ENCODE peak calls at places on chromosomes 12 and 14, in seven cellular contexts. One of them, this sample, is unnamed.

GRCh38 chr14:102568115-102568614 is 24.3 kb upstream of the RCOR1 start:
- DNase-seq in transverse colon: peak; percentile 67
- DNase-seq in sigmoid colon: no peak
- DNase-seq in IMR-90: no peak
- DNase-seq in Peyer's patch: peak; percentile 81
- DNase-seq in ovary: no peak
- DNase-seq in tibial nerve: no peak
- DNase-seq in this sample: no peak

GRCh38 chr14:101335061-101335661 is 226.1 kb upstream of the DIO3 start:
- DNase-seq in transverse colon: no peak
- DNase-seq in ovary: peak; percentile 79
- DNase-seq in Peyer's patch: peak; percentile 53
- DNase-seq in tibial nerve: no peak
- DNase-seq in IMR-90: no peak
- DNase-seq in sigmoid colon: peak; percentile 77
- DNase-seq in this sample: no peak

GRCh38 chr12:23482571-23482970 is 466.9 kb downstream of the SOX5 start:
- DNase-seq in tibial nerve: no peak
- DNase-seq in transverse colon: no peak
- DNase-seq in IMR-90: no peak
- DNase-seq in sigmoid colon: no peak
- DNase-seq in ovary: no peak
- DNase-seq in Peyer's patch: no peak
- DNase-seq in this sample: no peak

GRCh38 chr12:79444089-79444488 is 246.7 kb downstream of the PAWR start:
- DNase-seq in tibial nerve: no peak
- DNase-seq in Peyer's patch: no peak
- DNase-seq in sigmoid colon: no peak
- DNase-seq in ovary: no peak
- DNase-seq in IMR-90: peak; percentile 68
- DNase-seq in transverse colon: no peak
- DNase-seq in this sample: peak; percentile 28

GRCh38 chr14:102901633-102902032 is 20.8 kb upstream of the AMN start:
- DNase-seq in IMR-90: no peak
- DNase-seq in transverse colon: peak; percentile 65
- DNase-seq in Peyer's patch: peak; percentile 86
- DNase-seq in sigmoid colon: no peak
- DNase-seq in ovary: no peak
- DNase-seq in tibial nerve: no peak
- DNase-seq in this sample: no peak

GRCh38 chr14:24058951-24059475 is 7.2 kb downstream of the CARMIL3 start:
- DNase-seq in IMR-90: no peak
- DNase-seq in tibial nerve: no peak
- DNase-seq in Peyer's patch: no peak
- DNase-seq in transverse colon: no peak
- DNase-seq in sigmoid colon: peak; percentile 54
- DNase-seq in ovary: no peak
- DNase-seq in this sample: no peak

GRCh38 chr14:95432152-95433093 is 84.0 kb downstream of the SYNE3 start:
- DNase-seq in IMR-90: peak; percentile 6
- DNase-seq in sigmoid colon: peak; percentile 80
- DNase-seq in transverse colon: peak; percentile 38
- DNase-seq in tibial nerve: peak; percentile 43
- DNase-seq in ovary: peak; percentile 56
- DNase-seq in Peyer's patch: peak; percentile 53
- DNase-seq in this sample: peak; percentile 77

GRCh38 chr14:68043752-68044151 is 224.2 kb downstream of the RAD51B start:
- DNase-seq in sigmoid colon: no peak
- DNase-seq in IMR-90: no peak
- DNase-seq in transverse colon: no peak
- DNase-seq in ovary: no peak
- DNase-seq in Peyer's patch: no peak
- DNase-seq in tibial nerve: no peak
- DNase-seq in this sample: no peak

GRCh38 chr12:109421355-109422087 is 55.6 kb downstream of the KCTD10 start:
- DNase-seq in Peyer's patch: no peak
- DNase-seq in ovary: no peak
- DNase-seq in sigmoid colon: no peak
- DNase-seq in IMR-90: peak; percentile 20
- DNase-seq in transverse colon: no peak
- DNase-seq in tibial nerve: no peak
- DNase-seq in this sample: no peak

GRCh38 chr12:24600996-24601395 is 347.9 kb downstream of the BCAT1 start:
- DNase-seq in transverse colon: no peak
- DNase-seq in tibial nerve: no peak
- DNase-seq in sigmoid colon: no peak
- DNase-seq in ovary: no peak
- DNase-seq in IMR-90: peak; percentile 92
- DNase-seq in Peyer's patch: no peak
- DNase-seq in this sample: no peak

GRCh38 chr12:105670664-105671063 is 340.2 kb downstream of the C12orf75 start:
- DNase-seq in Peyer's patch: no peak
- DNase-seq in IMR-90: no peak
- DNase-seq in transverse colon: no peak
- DNase-seq in sigmoid colon: no peak
- DNase-seq in ovary: no peak
- DNase-seq in tibial nerve: no peak
- DNase-seq in this sample: no peak

GRCh38 chr12:64389154-64389553 is 1.4 kb downstream of the C12orf56 start:
- DNase-seq in Peyer's patch: no peak
- DNase-seq in IMR-90: no peak
- DNase-seq in transverse colon: no peak
- DNase-seq in sigmoid colon: no peak
- DNase-seq in ovary: no peak
- DNase-seq in tibial nerve: no peak
- DNase-seq in this sample: no peak

GRCh38 chr12:4269279-4269991 is 4.1 kb upstream of the CCND2 start:
- DNase-seq in IMR-90: peak; percentile 29
- DNase-seq in ovary: peak; percentile 77
- DNase-seq in tibial nerve: peak; percentile 84
- DNase-seq in transverse colon: peak; percentile 89
- DNase-seq in sigmoid colon: peak; percentile 95
- DNase-seq in Peyer's patch: peak; percentile 96
- DNase-seq in this sample: peak; percentile 84

GRCh38 chr14:38143170-38143569 is 64.5 kb upstream of the SSTR1 start:
- DNase-seq in Peyer's patch: no peak
- DNase-seq in sigmoid colon: no peak
- DNase-seq in IMR-90: peak; percentile 35
- DNase-seq in ovary: no peak
- DNase-seq in transverse colon: no peak
- DNase-seq in tibial nerve: no peak
- DNase-seq in this sample: no peak

GRCh38 chr12:6494968-6495367 is 1.1 kb downstream of the NCAPD2 start:
- DNase-seq in tibial nerve: no peak
- DNase-seq in transverse colon: no peak
- DNase-seq in IMR-90: no peak
- DNase-seq in sigmoid colon: no peak
- DNase-seq in Peyer's patch: no peak
- DNase-seq in ovary: no peak
- DNase-seq in this sample: no peak

GRCh38 chr12:43094886-43095285 is 457.1 kb downstream of the ADAMTS20 start:
- DNase-seq in transverse colon: no peak
- DNase-seq in Peyer's patch: no peak
- DNase-seq in tibial nerve: no peak
- DNase-seq in IMR-90: peak; percentile 37
- DNase-seq in sigmoid colon: no peak
- DNase-seq in ovary: no peak
- DNase-seq in this sample: no peak

GRCh38 chr14:61524211-61524806 is 171.0 kb upstream of the HIF1A start:
- DNase-seq in sigmoid colon: no peak
- DNase-seq in transverse colon: no peak
- DNase-seq in ovary: no peak
- DNase-seq in Peyer's patch: peak; percentile 71
- DNase-seq in IMR-90: peak; percentile 74
- DNase-seq in tibial nerve: no peak
- DNase-seq in this sample: no peak

GRCh38 chr14:91219505-91220389 is 24.8 kb downstream of the GPR68 start:
- DNase-seq in ovary: no peak
- DNase-seq in sigmoid colon: no peak
- DNase-seq in IMR-90: no peak
- DNase-seq in tibial nerve: no peak
- DNase-seq in Peyer's patch: no peak
- DNase-seq in transverse colon: no peak
- DNase-seq in this sample: peak; percentile 67

GRCh38 chr12:85836716-85837100 is 499 bp upstream of the RASSF9 start:
- DNase-seq in transverse colon: no peak
- DNase-seq in sigmoid colon: no peak
- DNase-seq in IMR-90: no peak
- DNase-seq in ovary: no peak
- DNase-seq in Peyer's patch: no peak
- DNase-seq in tibial nerve: no peak
- DNase-seq in this sample: no peak

GRCh38 chr12:30926243-30927209 is at the start of gene TSPAN11:
- DNase-seq in Peyer's patch: no peak
- DNase-seq in ovary: no peak
- DNase-seq in tibial nerve: peak; percentile 21
- DNase-seq in sigmoid colon: no peak
- DNase-seq in transverse colon: no peak
- DNase-seq in IMR-90: peak; percentile 26
- DNase-seq in this sample: peak; percentile 23

GRCh38 chr12:29830391-29830790 is 46.6 kb upstream of the TMTC1 start:
- DNase-seq in IMR-90: no peak
- DNase-seq in tibial nerve: no peak
- DNase-seq in transverse colon: no peak
- DNase-seq in Peyer's patch: no peak
- DNase-seq in sigmoid colon: no peak
- DNase-seq in ovary: no peak
- DNase-seq in this sample: no peak
- H3K27ac ChIP-seq in IMR-90: no peak overlapping the region
- H3K27ac ChIP-seq in tibial nerve: no peak overlapping the region
- H3K27ac ChIP-seq in transverse colon: no peak overlapping the region
- H3K27ac ChIP-seq in Peyer's patch: no peak overlapping the region
- H3K27ac ChIP-seq in sigmoid colon: no peak overlapping the region
- H3K27ac ChIP-seq in ovary: no peak overlapping the region
- H3K27ac ChIP-seq in this sample: no peak overlapping the region

GRCh38 chr14:22982477-22983245 is at the start of gene AJUBA:
- DNase-seq in ovary: peak; percentile 95
- DNase-seq in tibial nerve: peak; percentile 85
- DNase-seq in IMR-90: peak; percentile 92
- DNase-seq in sigmoid colon: peak; percentile 93
- DNase-seq in Peyer's patch: peak; percentile 88
- DNase-seq in transverse colon: peak; percentile 86
- DNase-seq in this sample: peak; percentile 86
- TF ChIP-seq POLR2A in ovary: peak; percentile 47
- TF ChIP-seq POLR2A in tibial nerve: peak; percentile 45
- TF ChIP-seq POLR2A in IMR-90: peak; percentile 70
- TF ChIP-seq POLR2A in sigmoid colon: peak; percentile 33
- TF ChIP-seq POLR2A in Peyer's patch: no peak
- TF ChIP-seq POLR2A in transverse colon: peak; percentile 26
- TF ChIP-seq POLR2A in this sample: no peak

DNA sequence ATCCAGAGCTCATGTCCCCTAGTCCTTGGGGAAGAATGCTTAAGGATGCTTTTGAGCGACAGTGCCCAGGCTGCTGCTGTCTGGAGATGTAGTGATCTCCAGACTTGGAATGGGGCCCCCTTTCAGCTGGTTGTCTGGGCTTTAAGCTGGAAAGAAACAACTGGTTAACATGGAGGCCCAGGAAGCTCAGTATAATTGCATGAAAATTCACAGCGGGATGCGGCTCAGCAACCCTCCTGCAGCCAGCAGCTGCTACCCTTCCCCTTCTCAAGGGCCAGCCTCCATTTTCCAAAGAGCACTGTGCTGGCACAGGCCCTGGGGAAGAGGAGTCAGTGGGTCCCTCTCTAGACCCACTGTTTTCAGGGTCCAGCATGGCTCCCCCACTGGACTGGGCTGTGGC is 26.3 kb downstream of the RAB35 start:
- DNase-seq in Peyer's patch: no peak
- DNase-seq in IMR-90: no peak
- DNase-seq in ovary: no peak
- DNase-seq in tibial nerve: no peak
- DNase-seq in transverse colon: no peak
- DNase-seq in sigmoid colon: no peak
- DNase-seq in this sample: no peak
- H3K27ac ChIP-seq in Peyer's patch: no peak overlapping the region
- H3K27ac ChIP-seq in IMR-90: no peak overlapping the region
- H3K27ac ChIP-seq in ovary: no peak overlapping the region
- H3K27ac ChIP-seq in tibial nerve: no peak overlapping the region
- H3K27ac ChIP-seq in transverse colon: no peak overlapping the region
- H3K27ac ChIP-seq in sigmoid colon: no peak overlapping the region
- H3K27ac ChIP-seq in this sample: no peak overlapping the region

DNA sequence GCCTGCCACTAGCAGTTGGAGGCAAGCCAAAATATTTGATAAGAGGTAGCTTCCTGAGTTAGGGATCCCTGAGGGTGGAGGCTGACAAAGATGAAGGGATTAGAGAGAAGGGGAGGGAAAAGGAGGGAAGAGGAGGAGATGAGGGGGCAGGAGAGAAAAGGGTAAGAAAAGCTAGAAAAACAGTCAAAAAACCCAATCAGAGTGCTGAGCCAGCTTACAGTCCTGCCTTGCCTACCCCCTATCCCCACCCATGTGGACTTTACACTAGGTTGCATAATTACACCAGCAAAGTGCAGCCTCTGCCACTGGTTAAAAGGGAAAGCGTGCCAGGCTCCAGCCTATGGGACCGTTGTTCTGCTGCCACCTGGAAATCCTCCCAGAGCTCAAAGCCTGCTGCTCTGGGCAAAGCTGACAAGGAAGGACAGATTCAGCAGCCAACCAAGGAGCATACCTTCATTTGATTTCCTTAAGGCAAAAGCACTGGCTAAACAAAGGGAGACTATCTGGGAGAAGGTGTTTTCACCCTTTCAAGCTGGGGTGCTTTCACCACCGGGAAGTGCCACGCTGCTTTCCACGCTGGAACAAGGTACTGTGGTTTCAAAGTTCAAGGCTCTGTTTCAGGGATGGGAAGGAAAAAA is 3.9 kb upstream of the NUMB start:
- DNase-seq in IMR-90: peak; percentile 43
- DNase-seq in ovary: peak; percentile 28
- DNase-seq in tibial nerve: no peak
- DNase-seq in Peyer's patch: peak; percentile 86
- DNase-seq in sigmoid colon: peak; percentile 86
- DNase-seq in transverse colon: peak; percentile 88
- DNase-seq in this sample: peak; percentile 63
- TF ChIP-seq POLR2A in IMR-90: no peak
- TF ChIP-seq POLR2A in ovary: no peak
- TF ChIP-seq POLR2A in tibial nerve: no peak
- TF ChIP-seq POLR2A in Peyer's patch: peak; percentile 75
- TF ChIP-seq POLR2A in sigmoid colon: no peak
- TF ChIP-seq POLR2A in transverse colon: peak; percentile 82
- TF ChIP-seq POLR2A in this sample: no peak

DNA sequence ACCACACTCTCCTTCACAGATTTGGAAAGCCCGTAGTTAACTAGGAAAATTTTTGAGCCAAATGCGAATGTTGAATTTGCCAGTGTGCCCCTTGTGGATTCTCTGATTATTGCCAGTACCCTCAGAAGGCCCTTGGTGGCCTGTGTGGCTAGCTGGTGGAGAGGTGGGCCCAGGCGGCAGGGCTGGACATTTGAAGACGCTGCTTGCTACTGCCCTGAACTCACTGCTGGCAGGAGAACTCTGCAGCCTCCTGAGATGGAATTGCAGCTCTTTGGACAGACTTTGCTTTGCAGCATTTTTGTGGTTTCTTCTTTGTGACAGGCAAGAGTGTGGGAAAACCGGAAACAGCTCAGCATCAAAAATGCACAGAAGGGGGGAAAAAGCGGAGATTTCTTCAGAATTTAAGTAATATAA is 97.6 kb downstream of the TGFB3 start:
- DNase-seq in IMR-90: peak; percentile 86
- DNase-seq in transverse colon: no peak
- DNase-seq in Peyer's patch: no peak
- DNase-seq in ovary: no peak
- DNase-seq in sigmoid colon: no peak
- DNase-seq in tibial nerve: no peak
- DNase-seq in this sample: no peak
- H3K27ac ChIP-seq in IMR-90: no peak overlapping the region
- H3K27ac ChIP-seq in transverse colon: no peak overlapping the region
- H3K27ac ChIP-seq in Peyer's patch: no peak overlapping the region
- H3K27ac ChIP-seq in ovary: no peak overlapping the region
- H3K27ac ChIP-seq in sigmoid colon: no peak overlapping the region
- H3K27ac ChIP-seq in tibial nerve: no peak overlapping the region
- H3K27ac ChIP-seq in this sample: no peak overlapping the region

This sample was measured in adrenal gland.